ENCODE peak calls at places on chromosomes 2 and 18, in seven cellular contexts. O, R, E, Q, P, Z and J are unnamed samples.

GRCh38 chr18:56443508-56443907 is 194.9 kb downstream of the TXNL1 start:
- DNase-seq in R (no peak), Q (no peak), O (no peak), P (no peak), Z (no peak), E (no peak), J (no peak)

GRCh38 chr18:3579701-3580100 is 129.7 kb downstream of the TGIF1 start:
- DNase-seq in E (no peak), Q (no peak), Z (no peak), R (no peak), P (peak; percentile 93), O (no peak), J (no peak)

GRCh38 chr18:74225193-74225840 is 66.4 kb downstream of the CYB5A start:
- DNase-seq in O (no peak), Z (no peak), Q (peak; percentile 10), E (no peak), R (no peak), P (no peak), J (no peak)

GRCh38 chr18:66511810-66512209 is 92.1 kb downstream of the CDH19 start:
- DNase-seq in P (no peak), Z (no peak), O (no peak), R (no peak), E (no peak), Q (no peak), J (no peak)

GRCh38 chr2:227479865-227480475 is 8.0 kb downstream of the AGFG1 start:
- DNase-seq in E (no peak), R (no peak), Q (no peak), O (peak; percentile 31), P (no peak), Z (no peak), J (no peak)

GRCh38 chr2:140288213-140288612 is 1508.0 kb upstream of the NXPH2 start:
- DNase-seq in P (no peak), Q (no peak), Z (no peak), R (no peak), E (no peak), O (no peak), J (no peak)

GRCh38 chr2:32289165-32290054 is 11.7 kb downstream of the YIPF4 start:
- DNase-seq in Z (peak; percentile 29), P (peak; percentile 25), E (no peak), R (no peak), Q (no peak), O (no peak), J (no peak)

GRCh38 chr2:853203-853870 is 97.3 kb upstream of the SNTG2 start:
- DNase-seq in Q (no peak), Z (no peak), E (no peak), R (no peak), O (no peak), P (no peak), J (no peak)

GRCh38 chr18:58640891-58641610 is 12.2 kb upstream of the ALPK2 start:
- DNase-seq in Z (no peak), O (no peak), R (no peak), P (no peak), E (no peak), Q (no peak), J (no peak)

GRCh38 chr18:23460285-23461273 is 7.5 kb downstream of the RIOK3 start:
- DNase-seq in E (no peak), R (no peak), O (no peak), Q (no peak), P (no peak), Z (peak; percentile 67), J (no peak)

GRCh38 chr2:212961255-212961654 is 190.2 kb downstream of the IKZF2 start:
- DNase-seq in P (no peak), R (no peak), Z (no peak), Q (no peak), E (no peak), O (no peak), J (no peak)

GRCh38 chr2:44244135-44244871 is 31.0 kb upstream of the SLC3A1 start:
- DNase-seq in E (peak; percentile 83), R (no peak), O (peak; percentile 79), Q (peak; percentile 83), Z (peak; percentile 63), P (peak; percentile 12), J (peak; percentile 51)

GRCh38 chr2:24721470-24721869 is 71.7 kb downstream of the PTRHD1 start:
- DNase-seq in Z (peak; percentile 75), P (peak; percentile 85), R (no peak), E (peak; percentile 34), O (no peak), Q (no peak), J (no peak)

GRCh38 chr2:160646684-160647444 is 153.3 kb upstream of the RBMS1 start:
- DNase-seq in E (peak; percentile 79), O (no peak), Z (no peak), P (no peak), Q (no peak), R (no peak), J (no peak)

GRCh38 chr2:237058423-237058822 is 27.3 kb upstream of the COPS8 start:
- DNase-seq in Z (no peak), O (peak; percentile 46), Q (no peak), E (no peak), R (no peak), P (no peak), J (no peak)
- H3K4me3 ChIP-seq in Z (no peak overlapping the region), O (peak overlapping the region; percentile 64), Q (no peak overlapping the region), E (no peak overlapping the region), R (peak overlapping the region; percentile 52), P (no peak overlapping the region), J (no peak overlapping the region)

GRCh38 chr18:2570772-2571199 is 519 bp downstream of the METTL4 start:
- DNase-seq in O (peak; percentile 78), Z (peak; percentile 76), P (peak; percentile 29), E (peak; percentile 84), Q (peak; percentile 83), R (peak; percentile 92), J (peak; percentile 82)

GRCh38 chr18:2571200-2572143 is at the start of the genes METTL4 and NDC80:
- DNase-seq in Z (peak; percentile 88), E (peak; percentile 94), R (peak; percentile 96), O (peak; percentile 94), Q (peak; percentile 90), P (peak; percentile 53), J (peak; percentile 88)

GRCh38 chr18:2572892-2573291 is 1.5 kb downstream of the NDC80 start:
- DNase-seq in R (no peak), E (no peak), O (no peak), Q (peak; percentile 3), Z (no peak), P (no peak), J (no peak)

GRCh38 chr18:2572144-2572682 is 856 bp downstream of the NDC80 start:
- DNase-seq in Z (no peak), R (no peak), P (no peak), O (peak; percentile 29), Q (no peak), E (no peak), J (no peak)

DNA sequence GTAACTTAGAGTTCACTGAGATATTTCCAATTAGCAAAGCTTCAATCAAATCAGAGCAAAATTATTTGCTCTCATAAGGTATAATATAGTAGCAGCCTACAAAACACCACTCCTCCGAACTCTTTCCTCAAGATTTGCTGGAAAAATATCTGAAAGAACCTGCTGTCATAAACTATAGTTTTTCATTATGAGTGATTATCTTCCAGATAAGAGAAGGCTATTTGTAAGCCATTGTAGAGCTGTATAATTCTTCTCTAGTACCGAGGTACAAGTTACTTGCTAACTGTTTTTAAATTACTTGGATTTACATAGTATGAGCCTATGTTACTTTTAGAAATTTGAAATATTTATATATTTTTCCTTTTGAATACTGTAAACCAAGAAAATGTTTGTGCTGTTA is 2.1 kb downstream of the NDC80 start:
- DNase-seq in R (no peak), P (no peak), Z (no peak), E (no peak), Q (no peak), O (no peak), J (no peak)
- H3K4me3 ChIP-seq in R (peak overlapping the region; percentile 84), P (peak overlapping the region; percentile 74), Z (no peak overlapping the region), E (peak overlapping the region; percentile 84), Q (peak overlapping the region; percentile 99), O (peak overlapping the region; percentile 84), J (no peak overlapping the region)

GRCh38 chr2:164693390-164693789 is 72.1 kb upstream of the GRB14 start:
- DNase-seq in O (no peak), R (no peak), Z (no peak), E (no peak), P (no peak), Q (no peak), J (no peak)
- H3K4me3 ChIP-seq in O (no peak overlapping the region), R (no peak overlapping the region), Z (no peak overlapping the region), E (no peak overlapping the region), P (no peak overlapping the region), Q (no peak overlapping the region), J (no peak overlapping the region)

DNA sequence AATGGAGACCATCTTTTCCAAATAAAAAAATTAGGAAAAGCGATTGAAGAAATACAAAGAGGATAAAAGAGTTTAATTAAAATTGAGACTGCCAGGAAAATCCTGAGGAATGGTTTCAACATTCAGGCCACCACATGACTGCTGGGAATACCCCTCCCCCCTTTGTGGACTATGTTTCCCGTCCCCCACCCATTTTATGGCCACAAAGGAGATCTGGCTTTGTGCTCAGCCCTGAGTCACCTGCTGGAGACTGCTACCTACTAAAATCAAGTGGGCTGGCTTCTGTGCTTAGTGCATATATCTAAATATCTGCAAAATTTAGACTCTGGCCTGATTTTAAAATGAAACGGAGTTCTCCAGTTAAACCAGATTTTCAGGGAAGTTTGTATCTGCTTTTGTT is 10.1 kb downstream of the RND3 start:
- DNase-seq in O (no peak), Z (peak; percentile 76), Q (no peak), R (no peak), E (no peak), P (no peak), J (no peak)
- H3K4me3 ChIP-seq in O (no peak overlapping the region), Z (no peak overlapping the region), Q (no peak overlapping the region), R (peak overlapping the region; percentile 17), E (no peak overlapping the region), P (no peak overlapping the region), J (no peak overlapping the region)

DNA sequence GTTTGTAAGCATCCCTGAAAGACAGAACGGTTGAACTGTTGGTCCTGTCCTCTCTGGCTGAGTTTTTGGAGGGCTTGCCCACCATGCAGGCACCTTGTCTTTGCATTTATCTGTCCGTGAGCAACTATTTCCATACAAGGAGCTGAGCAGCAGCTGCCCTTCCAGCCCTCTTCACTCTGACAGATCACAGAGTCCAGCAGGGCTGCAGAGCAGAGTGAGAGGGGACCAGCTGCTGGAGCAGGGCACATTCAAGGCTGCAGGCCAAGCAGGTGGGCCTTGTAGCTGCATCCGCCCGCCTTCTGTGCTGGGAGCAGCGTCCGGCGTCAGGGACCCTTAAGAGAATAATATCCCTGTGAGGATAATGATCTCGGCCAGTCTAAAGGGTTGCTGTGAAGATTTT is 9.5 kb downstream of the SMYD1 start:
- DNase-seq in Z (no peak), R (no peak), O (no peak), Q (peak; percentile 88), E (no peak), P (no peak), J (no peak)
- H3K4me3 ChIP-seq in Z (no peak overlapping the region), R (no peak overlapping the region), O (no peak overlapping the region), Q (no peak overlapping the region), E (no peak overlapping the region), P (no peak overlapping the region), J (no peak overlapping the region)

GRCh38 chr2:7881038-7881437 is 800.8 kb upstream of the ID2 start:
- DNase-seq in O (no peak), P (no peak), Q (no peak), R (no peak), E (no peak), Z (no peak), J (no peak)
- H3K4me3 ChIP-seq in O (no peak overlapping the region), P (no peak overlapping the region), Q (no peak overlapping the region), R (no peak overlapping the region), E (no peak overlapping the region), Z (no peak overlapping the region), J (no peak overlapping the region)